ENCODE peak calls at places on chromosomes 1 and 21, in six cellular contexts. N is AG04450; I is CD8-positive, alpha-beta T cell; W is fibroblast of pulmonary artery; L is WTC11; X is A549. E is an unnamed sample.

GRCh38 chr1:230626274-230626673 is 16.0 kb upstream of the COG2 start:
- DNase-seq in N (no peak), W (no peak), I (no peak), X (no peak), L (no peak), E (no peak)

GRCh38 chr1:41514381-41514780 is 29.9 kb upstream of the EDN2 start:
- DNase-seq in N (no peak), X (no peak), L (no peak), I (no peak), W (no peak), E (no peak)

GRCh38 chr1:91555821-91556531 is 55.3 kb downstream of the CDC7 start:
- DNase-seq in X (peak; percentile 32), W (peak; percentile 92), I (peak; percentile 52), L (no peak), N (peak; percentile 61), E (no peak)

GRCh38 chr1:7614576-7615074 is 156.5 kb upstream of the VAMP3 start:
- DNase-seq in I (no peak), N (no peak), X (no peak), W (no peak), L (no peak), E (no peak)

GRCh38 chr1:11387829-11388228 is 91.1 kb upstream of the DISP3 start:
- DNase-seq in L (no peak), W (no peak), X (no peak), I (no peak), N (no peak), E (no peak)

GRCh38 chr1:15090373-15090772 is 63.2 kb upstream of the TMEM51 start:
- DNase-seq in W (no peak), I (no peak), L (peak; percentile 81), N (no peak), X (no peak), E (peak; percentile 86)

GRCh38 chr1:247113094-247113497 is 8.9 kb upstream of the ZNF669 start:
- DNase-seq in N (no peak), X (no peak), W (peak; percentile 11), I (no peak), L (no peak), E (no peak)

GRCh38 chr21:46599251-46599572 is 5.7 kb downstream of the S100B start:
- DNase-seq in X (peak; percentile 10), N (peak; percentile 70), I (no peak), L (no peak), W (peak; percentile 95), E (peak; percentile 61)

GRCh38 chr1:2290595-2291510 is 62.7 kb downstream of the SKI start:
- DNase-seq in I (peak; percentile 61), L (no peak), N (peak; percentile 92), W (peak; percentile 98), X (no peak), E (no peak)

GRCh38 chr1:56397409-56397808 is 182.0 kb downstream of the PLPP3 start:
- DNase-seq in I (no peak), L (no peak), W (no peak), X (no peak), N (no peak), E (no peak)

GRCh38 chr1:245132771-245133170 is 22.0 kb upstream of the KIF26B start:
- DNase-seq in W (no peak), L (no peak), I (no peak), X (no peak), N (no peak), E (no peak)

GRCh38 chr1:68231627-68232303 is 558 bp downstream of the WLS start:
- DNase-seq in N (peak; percentile 39), L (peak; percentile 18), W (peak; percentile 76), X (peak; percentile 17), I (no peak), E (peak; percentile 23)

GRCh38 chr1:112702420-112703261 is 4.3 kb downstream of the RHOC start:
- DNase-seq in X (no peak), I (no peak), W (no peak), N (no peak), L (no peak), E (no peak)

GRCh38 chr1:93629101-93630059 is 52.3 kb downstream of the BCAR3 start:
- DNase-seq in X (peak; percentile 70), I (peak; percentile 27), N (peak; percentile 67), L (no peak), W (peak; percentile 91), E (peak; percentile 42)

GRCh38 chr1:147109041-147109440 is 63.2 kb downstream of the PRKAB2 start:
- DNase-seq in W (no peak), I (no peak), L (no peak), N (no peak), X (no peak), E (no peak)

DNA sequence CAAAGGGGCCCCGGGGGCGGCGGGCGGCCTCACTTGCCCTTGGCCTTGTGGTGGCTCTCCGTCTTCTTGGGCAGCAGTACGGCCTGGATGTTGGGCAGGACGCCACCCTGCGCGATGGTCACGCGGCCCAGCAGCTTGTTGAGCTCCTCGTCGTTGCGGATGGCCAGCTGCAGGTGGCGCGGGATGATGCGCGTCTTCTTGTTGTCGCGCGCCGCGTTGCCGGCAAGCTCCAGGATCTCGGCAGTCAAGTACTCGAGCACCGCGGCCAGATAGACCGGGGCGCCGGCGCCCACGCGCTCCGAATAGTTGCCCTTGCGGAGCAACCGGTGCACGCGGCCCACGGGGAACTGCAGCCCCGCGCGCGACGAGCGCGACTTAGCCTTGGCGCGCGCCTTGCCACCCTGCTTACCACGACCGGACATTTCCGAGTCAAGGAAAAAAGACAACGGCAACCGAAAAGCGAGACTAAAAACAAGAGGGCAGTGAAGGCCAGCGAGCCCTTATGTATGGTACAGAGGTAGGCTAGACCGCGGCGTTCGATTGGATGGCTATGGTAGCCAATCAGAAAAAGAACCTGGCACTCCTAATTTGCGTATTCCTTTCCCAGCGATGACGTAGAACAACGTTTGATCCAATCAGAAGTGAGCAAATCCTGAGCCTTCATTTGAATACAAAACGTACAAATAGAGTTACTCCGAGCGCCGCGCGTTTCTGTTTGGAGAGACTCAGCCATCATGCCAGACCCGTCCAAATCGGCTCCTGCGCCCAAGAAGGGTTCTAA is 29.6 kb upstream of the RNF187 start:
- DNase-seq in I (peak; percentile 70), L (peak; percentile 87), X (peak; percentile 94), W (peak; percentile 99), N (peak; percentile 97), E (peak; percentile 78)
- TF ChIP-seq CTCF in I (peak; percentile 31), L (peak; percentile 16), X (no peak), W (no peak), N (peak; percentile 31), E (peak; percentile 49)

DNA sequence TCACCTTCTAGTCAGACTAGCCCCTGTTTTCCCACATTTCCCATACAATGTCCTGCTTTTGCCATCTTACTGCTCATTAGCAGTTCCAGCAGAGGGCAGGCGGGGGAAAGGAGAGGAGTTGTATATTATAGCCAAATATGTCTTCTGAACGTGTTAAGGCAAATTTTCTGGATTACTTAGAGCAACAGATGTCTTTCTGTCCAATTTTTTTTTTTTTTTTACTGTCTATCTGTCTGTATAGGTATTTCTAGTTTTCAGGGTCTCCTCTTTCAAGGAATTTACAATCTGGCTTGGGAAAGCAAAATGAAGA is 30.0 kb upstream of the DDAH1 start:
- DNase-seq in L (no peak), N (no peak), X (peak; percentile 30), W (peak; percentile 45), I (no peak), E (peak; percentile 6)
- TF ChIP-seq CTCF in L (no peak), N (peak; percentile 40), X (peak; percentile 30), W (peak; percentile 43), I (no peak), E (no peak)

GRCh38 chr1:30977105-30977504 is 68.5 kb upstream of the SDC3 start:
- DNase-seq in L (no peak), N (peak; percentile 23), X (peak; percentile 9), W (peak; percentile 22), I (no peak), E (no peak)
- TF ChIP-seq CTCF in L (no peak), N (peak; percentile 46), X (no peak), W (peak; percentile 16), I (no peak), E (peak; percentile 23)

GRCh38 chr1:225877570-225877969 is 4.6 kb downstream of the TMEM63A start:
- DNase-seq in W (peak; percentile 59), N (no peak), I (no peak), X (peak; percentile 56), L (peak; percentile 72), E (peak; percentile 76)
- TF ChIP-seq CTCF in W (peak; percentile 64), N (peak; percentile 63), I (peak; percentile 16), X (peak; percentile 51), L (peak; percentile 47), E (peak; percentile 55)

GRCh38 chr1:154973344-154974085 is 966 bp upstream of the CKS1B start:
- DNase-seq in L (peak; percentile 100), N (peak; percentile 93), I (peak; percentile 76), X (peak; percentile 99), W (peak; percentile 98), E (peak; percentile 94)
- TF ChIP-seq CTCF in L (no peak), N (peak; percentile 36), I (no peak), X (no peak), W (peak; percentile 29), E (no peak)

GRCh38 chr1:50665413-50665812 is 242.2 kb upstream of the DMRTA2 start:
- DNase-seq in W (no peak), N (no peak), I (no peak), X (no peak), L (no peak), E (no peak)

GRCh38 chr1:50667710-50668356 is 244.6 kb upstream of the DMRTA2 start:
- DNase-seq in I (no peak), X (no peak), W (no peak), L (no peak), N (no peak), E (no peak)

GRCh38 chr1:50667272-50667671 is 244.0 kb upstream of the DMRTA2 start:
- DNase-seq in I (no peak), N (no peak), W (no peak), L (no peak), X (no peak), E (no peak)

GRCh38 chr1:50661626-50662025 is 238.4 kb upstream of the DMRTA2 start:
- DNase-seq in N (no peak), X (no peak), I (no peak), W (no peak), L (no peak), E (no peak)

DNA sequence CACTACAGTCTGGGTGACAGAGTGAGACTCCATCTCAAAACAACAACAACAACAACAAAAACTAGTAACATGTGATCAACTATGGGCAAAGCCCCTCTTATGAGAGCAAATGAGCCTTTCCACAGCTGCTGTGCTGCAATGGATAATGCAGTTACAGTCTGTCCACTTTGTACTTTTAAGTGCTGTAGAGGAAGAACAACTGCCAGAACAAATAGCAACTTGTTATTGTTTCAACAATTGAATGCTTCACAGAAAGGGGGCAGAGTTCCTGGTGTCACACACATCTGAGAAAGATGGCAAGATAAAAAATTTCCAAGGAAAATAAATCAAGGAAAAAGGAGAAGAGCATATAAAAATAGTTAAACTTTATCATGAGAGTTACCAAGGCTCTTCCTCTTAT is 243.6 kb upstream of the DMRTA2 start:
- DNase-seq in L (no peak), X (no peak), W (no peak), I (no peak), N (no peak), E (no peak)
- TF ChIP-seq CTCF in L (no peak), X (no peak), W (no peak), I (no peak), N (no peak), E (no peak)

GRCh38 chr1:102970496-102971078 is 137.7 kb downstream of the COL11A1 start:
- DNase-seq in X (peak; percentile 65), W (peak; percentile 86), I (no peak), L (peak; percentile 21), N (peak; percentile 39), E (peak; percentile 24)
- TF ChIP-seq CTCF in X (peak; percentile 56), W (peak; percentile 63), I (no peak), L (peak; percentile 72), N (peak; percentile 78), E (peak; percentile 87)

GRCh38 chr1:31335007-31335406 is 37.9 kb downstream of the FABP3 start:
- DNase-seq in I (no peak), N (peak; percentile 2), X (peak; percentile 45), W (peak; percentile 64), L (no peak), E (no peak)
- TF ChIP-seq CTCF in I (no peak), N (peak; percentile 63), X (peak; percentile 60), W (peak; percentile 69), L (no peak), E (peak; percentile 48)